ENCODE peak calls at places on chromosomes 2 and 18, in five cellular contexts. Q is A549, F is WTC11, E is HepG2, W is GM12878. V is an unnamed sample.
A peak's percentile ranks its signal among the peaks of the same experiment; 100 is the strongest.

GRCh38 chr2:54673501-54673998 is 49.9 kb upstream of the EML6 start:
- DNase-seq in Q (no peak), E (no peak), F (no peak), W (no peak), V (no peak)

GRCh38 chr2:152519581-152519952 is 184.6 kb downstream of the FMNL2 start:
- DNase-seq in E (no peak), Q (no peak), W (no peak), F (no peak), V (no peak)

GRCh38 chr2:237876518-237876917 is 17.1 kb downstream of the RAMP1 start:
- DNase-seq in F (no peak), W (no peak), Q (no peak), E (no peak), V (no peak)

GRCh38 chr18:49625021-49625691 is 63.3 kb downstream of the LIPG start:
- DNase-seq in Q (no peak), F (no peak), W (no peak), E (no peak), V (no peak)

GRCh38 chr2:157331696-157332095 is 6.1 kb upstream of the ERMN start:
- DNase-seq in F (no peak), E (no peak), W (no peak), Q (no peak), V (no peak)

GRCh38 chr2:24272161-24272802 is 88.1 kb downstream of the ITSN2 start:
- DNase-seq in Q (no peak), F (no peak), E (no peak), W (no peak), V (no peak)

GRCh38 chr2:62287895-62288589 is 92.1 kb downstream of the B3GNT2 start:
- DNase-seq in F (no peak), E (peak; percentile 44), Q (peak; percentile 51), W (peak; percentile 94), V (peak; percentile 58)

GRCh38 chr2:28600176-28600575 is 104.3 kb downstream of the PLB1 start:
- DNase-seq in E (no peak), W (no peak), F (no peak), Q (no peak), V (no peak)

GRCh38 chr2:53452957-53453748 is 314.5 kb upstream of the CHAC2 start:
- DNase-seq in W (no peak), Q (no peak), E (no peak), F (no peak), V (no peak)

DNA sequence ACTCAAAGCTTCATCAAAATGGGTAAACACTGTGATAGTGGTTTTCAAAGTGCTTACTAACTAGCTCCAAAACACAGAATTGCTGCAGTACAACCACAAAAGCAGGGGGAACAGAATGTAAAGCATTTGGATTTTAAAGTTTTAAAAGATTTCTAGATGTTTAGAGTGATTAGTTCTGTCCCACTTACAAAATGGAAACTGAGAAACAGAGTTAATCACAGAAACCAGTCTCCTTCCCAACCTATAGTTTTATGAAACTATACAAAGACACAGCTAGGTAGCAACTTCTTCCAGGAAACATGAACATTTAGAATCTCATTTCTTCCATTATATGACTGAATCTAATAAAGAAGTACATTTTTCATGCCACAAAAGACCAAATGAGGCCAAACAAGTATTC is 73.8 kb upstream of the HNRNPA3 start:
- DNase-seq in W (no peak), Q (no peak), E (no peak), F (no peak), V (no peak)
- TF ChIP-seq ESRRA in W (no peak), Q (no peak), E (no peak), F (no peak), V (no peak)

GRCh38 chr2:73033766-73034381 is 37.6 kb downstream of the SFXN5 start:
- DNase-seq in Q (no peak), F (no peak), W (no peak), E (peak; percentile 61), V (no peak)
- TF ChIP-seq ESRRA in Q (no peak), F (no peak), W (no peak), E (no peak), V (no peak)

GRCh38 chr18:8359481-8359880 is 249.8 kb upstream of the RAB12 start:
- DNase-seq in E (no peak), F (no peak), Q (no peak), W (no peak), V (no peak)
- TF ChIP-seq ESRRA in E (no peak), F (no peak), Q (no peak), W (no peak), V (no peak)

GRCh38 chr2:190722061-190722759 is 73.3 kb downstream of the NAB1 start:
- DNase-seq in F (no peak), Q (no peak), E (no peak), W (peak; percentile 79), V (no peak)
- TF ChIP-seq ESRRA in F (no peak), Q (no peak), E (no peak), W (no peak), V (no peak)

GRCh38 chr2:57076856-57077255 is 893.1 kb downstream of the CCDC85A start:
- DNase-seq in F (no peak), Q (no peak), W (no peak), E (no peak), V (no peak)

GRCh38 chr2:57075226-57075625 is 891.4 kb downstream of the CCDC85A start:
- DNase-seq in F (no peak), W (no peak), E (no peak), Q (no peak), V (no peak)

GRCh38 chr2:57084697-57085281 is 901.0 kb downstream of the CCDC85A start:
- DNase-seq in F (no peak), Q (no peak), W (no peak), E (no peak), V (no peak)

DNA sequence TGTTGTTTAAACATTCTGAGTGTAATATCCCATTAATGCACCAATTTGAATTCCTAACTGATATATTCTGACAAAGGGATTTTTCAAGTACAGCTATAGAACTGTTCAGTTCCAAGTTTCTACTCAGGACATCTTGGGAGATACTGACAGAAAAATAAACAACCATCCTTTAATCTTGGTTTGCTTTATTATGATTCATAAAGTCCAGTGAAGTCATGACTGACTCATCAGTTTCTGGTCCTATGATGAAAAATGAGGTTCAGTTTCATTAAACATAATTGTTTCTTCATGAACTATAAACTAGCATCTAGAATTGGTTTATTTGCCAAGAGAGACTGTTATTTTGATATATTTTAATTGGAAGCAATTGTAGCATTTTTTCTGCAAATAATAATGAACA is 896.2 kb downstream of the CCDC85A start:
- DNase-seq in E (no peak), F (no peak), Q (peak; percentile 17), W (no peak), V (no peak)
- TF ChIP-seq ESRRA in E (no peak), F (no peak), Q (no peak), W (no peak), V (no peak)

GRCh38 chr2:46815121-46815802 is 100.3 kb downstream of the MCFD2 start:
- DNase-seq in W (no peak), F (no peak), Q (no peak), E (no peak), V (peak; percentile 40)

GRCh38 chr2:46816846-46817726 is 98.5 kb downstream of the MCFD2 start:
- DNase-seq in F (no peak), E (no peak), Q (no peak), W (no peak), V (no peak)

GRCh38 chr2:46818141-46818552 is 97.5 kb downstream of the MCFD2 start:
- DNase-seq in W (no peak), Q (no peak), E (no peak), F (no peak), V (no peak)

GRCh38 chr2:46814562-46814961 is 101.0 kb downstream of the MCFD2 start:
- DNase-seq in F (no peak), Q (no peak), W (no peak), E (no peak), V (no peak)

GRCh38 chr2:46816151-46816845 is 99.3 kb downstream of the MCFD2 start:
- DNase-seq in E (no peak), Q (no peak), W (no peak), F (no peak), V (no peak)
- TF ChIP-seq ESRRA in E (no peak), Q (no peak), W (no peak), F (no peak), V (no peak)

DNA sequence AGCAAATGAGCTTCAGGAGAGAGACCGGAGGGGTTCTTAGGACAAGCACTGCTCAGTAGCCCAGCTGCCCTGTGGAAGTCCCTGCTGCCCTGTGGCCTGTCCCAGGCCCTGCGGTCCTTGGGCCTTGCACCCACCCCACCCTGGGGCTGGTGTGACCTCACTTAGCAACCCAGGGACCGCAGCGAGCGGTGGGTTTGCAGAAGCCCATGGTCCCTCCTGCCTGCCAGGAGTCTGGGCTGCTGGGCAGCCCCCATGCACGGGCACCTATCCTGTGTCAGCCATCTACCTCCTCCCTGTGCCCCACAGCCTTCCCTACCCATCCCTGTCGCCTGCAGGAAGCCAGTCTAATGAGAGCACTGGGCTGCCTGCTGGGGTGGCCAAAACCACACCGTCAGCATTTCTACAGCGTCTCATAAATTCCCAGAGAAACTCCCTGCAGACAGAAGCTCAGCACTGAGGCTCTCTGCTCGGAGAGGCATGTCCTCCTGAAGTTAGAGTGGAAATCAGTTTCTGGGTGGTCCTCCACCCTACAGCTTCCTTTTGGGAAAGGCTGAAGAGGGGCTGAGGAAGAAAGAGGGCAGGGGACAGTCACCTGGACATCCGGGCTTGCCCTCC is 231.1 kb upstream of the HS6ST1 start:
- DNase-seq in W (no peak), F (no peak), E (no peak), Q (no peak), V (no peak)
- TF ChIP-seq ESRRA in W (no peak), F (no peak), E (no peak), Q (no peak), V (no peak)

GRCh38 chr2:47741101-47741500 is 41.8 kb upstream of the MSH6 start:
- DNase-seq in F (no peak), E (no peak), Q (no peak), W (no peak), V (no peak)
- TF ChIP-seq ESRRA in F (no peak), E (no peak), Q (no peak), W (no peak), V (no peak)

GRCh38 chr18:27922780-27923179 is 254.2 kb downstream of the CDH2 start:
- DNase-seq in E (no peak), W (no peak), Q (no peak), F (no peak), V (no peak)

GRCh38 chr18:27921392-27921791 is 255.5 kb downstream of the CDH2 start:
- DNase-seq in Q (no peak), W (no peak), F (no peak), E (no peak), V (no peak)

DNA sequence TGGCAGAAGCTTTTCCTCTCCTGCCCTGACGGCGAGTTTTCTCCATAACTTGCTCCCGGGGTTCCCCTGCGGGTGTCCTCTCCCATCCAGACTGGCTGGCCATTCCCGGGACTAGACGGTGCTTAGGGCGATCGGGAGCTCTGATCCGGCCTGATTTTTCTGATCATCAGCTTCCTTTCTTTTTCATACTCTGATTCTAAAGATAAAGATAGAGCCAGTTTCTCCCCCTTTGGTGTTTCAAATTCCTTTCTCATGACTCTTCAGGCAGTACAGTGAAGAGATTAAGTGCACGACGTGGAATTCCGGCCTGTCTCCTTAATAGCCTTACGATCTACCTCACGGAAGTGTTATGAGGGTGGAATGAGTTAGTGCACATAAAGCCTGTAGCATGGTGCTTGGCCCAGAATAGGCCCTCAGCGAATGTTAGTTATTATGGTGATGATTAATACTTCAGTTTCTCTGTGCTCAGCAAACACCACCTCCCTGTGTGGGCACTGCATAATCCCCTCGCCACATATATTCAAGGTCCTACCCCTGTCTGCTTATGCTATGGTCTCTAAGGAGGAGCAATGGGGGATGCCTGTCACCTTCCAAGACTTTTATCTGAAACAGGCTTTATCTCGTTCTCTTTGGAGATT is 254.9 kb downstream of the CDH2 start:
- DNase-seq in Q (peak; percentile 29), F (no peak), W (no peak), E (peak; percentile 10), V (no peak)
- TF ChIP-seq ESRRA in Q (no peak), F (no peak), W (no peak), E (no peak), V (no peak)

V was measured in K562.